ENCODE peak calls at places on chromosome 15, in nine cellular contexts. M is PC-3; L is endodermal cell; V is AG04450; S is CD8-positive, alpha-beta T cell; G is bronchial epithelial cell; R is body of pancreas; A is choroid plexus epithelial cell; I is heart right ventricle. U is an unnamed sample.

GRCh38 chr15:69677403-69677802 is 224.8 kb downstream of the RPLP1 start:
- DNase-seq in M (no peak), L (no peak), V (no peak), S (no peak), G (no peak), R (no peak), A (no peak), I (no peak), U (no peak)

GRCh38 chr15:97525809-97526208 is 434.7 kb upstream of the ARRDC4 start:
- DNase-seq in M (no peak), L (no peak), V (no peak), S (no peak), G (peak), R (no peak), A (no peak), I (no peak), U (no peak)

GRCh38 chr15:92091155-92091734 is 237.7 kb downstream of the SLCO3A1 start:
- DNase-seq in M (peak), L (peak), V (no peak), S (no peak), G (peak), R (peak), A (peak), I (peak), U (peak)

GRCh38 chr15:61668444-61668843 is 391.8 kb downstream of the VPS13C start:
- DNase-seq in M (no peak), L (no peak), V (no peak), S (no peak), G (no peak), R (no peak), A (no peak), I (no peak), U (no peak)

GRCh38 chr15:101499863-101500713 is 10.6 kb upstream of the PCSK6 start:
- DNase-seq in M (peak), L (no peak), V (no peak), S (no peak), G (no peak), R (peak), A (no peak), I (peak), U (no peak)

GRCh38 chr15:81531141-81531592 is 157.2 kb upstream of the TMC3 start:
- DNase-seq in M (peak), L (peak), V (no peak), S (no peak), G (no peak), R (no peak), A (peak), I (peak), U (peak)

GRCh38 chr15:51312754-51313390 is 25.5 kb downstream of the CYP19A1 start:
- DNase-seq in M (peak), L (no peak), V (no peak), S (no peak), G (peak), R (no peak), A (no peak), I (no peak), U (peak)

GRCh38 chr15:70995383-70995965 is 102.8 kb downstream of the LRRC49 start:
- DNase-seq in M (no peak), L (no peak), V (no peak), S (no peak), G (no peak), R (no peak), A (no peak), I (no peak), U (no peak)

GRCh38 chr15:49863431-49864205 is 242.8 kb downstream of the DTWD1 start:
- DNase-seq in M (no peak), L (no peak), V (peak), S (no peak), G (peak), R (no peak), A (peak), I (no peak), U (peak)

GRCh38 chr15:63986751-63987341 is 59.4 kb downstream of the DAPK2 start:
- DNase-seq in M (no peak), L (no peak), V (no peak), S (no peak), G (peak), R (no peak), A (no peak), I (no peak), U (no peak)

GRCh38 chr15:51621917-51622268 is 678 bp downstream of the DMXL2 start:
- DNase-seq in M (peak), L (peak), V (peak), S (peak), G (peak), R (peak), A (peak), I (peak), U (peak)

GRCh38 chr15:55652363-55652762 is 64.2 kb upstream of the PYGO1 start:
- DNase-seq in M (no peak), L (peak), V (no peak), S (no peak), G (no peak), R (no peak), A (no peak), I (no peak), U (no peak)

GRCh38 chr15:61034793-61035710 is 194.1 kb downstream of the RORA start:
- DNase-seq in M (no peak), L (no peak), V (no peak), S (no peak), G (no peak), R (no peak), A (peak), I (no peak), U (peak)

GRCh38 chr15:25899870-25900269 is 36.7 kb upstream of the ATP10A start:
- DNase-seq in M (no peak), L (no peak), V (no peak), S (no peak), G (peak), R (no peak), A (no peak), I (no peak), U (no peak)

GRCh38 chr15:82936966-82937647 is 15.4 kb downstream of the HOMER2 start:
- DNase-seq in M (peak), L (no peak), V (no peak), S (no peak), G (peak), R (no peak), A (no peak), I (no peak), U (peak)

GRCh38 chr15:35481992-35482391 is 64.0 kb downstream of the DPH6 start:
- DNase-seq in M (peak), L (peak), V (peak), S (no peak), G (peak), R (no peak), A (peak), I (no peak), U (peak)

GRCh38 chr15:77692614-77693013 is 59.9 kb upstream of the LINGO1 start:
- DNase-seq in M (no peak), L (no peak), V (no peak), S (no peak), G (no peak), R (no peak), A (no peak), I (no peak), U (no peak)

GRCh38 chr15:57003418-57003817 is 85.0 kb downstream of the TCF12 start:
- DNase-seq in M (peak), L (no peak), V (peak), S (no peak), G (peak), R (no peak), A (peak), I (no peak), U (peak)

GRCh38 chr15:96341465-96342142 is 11.1 kb downstream of the NR2F2 start:
- DNase-seq in M (no peak), L (peak), V (no peak), S (no peak), G (no peak), R (no peak), A (peak), I (no peak), U (peak)

GRCh38 chr15:66753687-66754377 is 51.8 kb downstream of the SMAD6 start:
- DNase-seq in M (no peak), L (no peak), V (no peak), S (no peak), G (no peak), R (peak), A (no peak), I (no peak), U (no peak)

GRCh38 chr15:32641517-32642059 is at the start of gene SCG5:
- DNase-seq in M (no peak), L (peak), V (no peak), S (no peak), G (peak), R (peak), A (peak), I (no peak), U (peak)

GRCh38 chr15:71804695-71805470 is 5.5 kb upstream of the NR2E3 start:
- DNase-seq in M (no peak), L (no peak), V (no peak), S (no peak), G (no peak), R (peak), A (peak), I (no peak), U (no peak)

GRCh38 chr15:82849556-82850241 is 40.3 kb downstream of the WHAMM start:
- DNase-seq in M (peak), L (peak), V (no peak), S (no peak), G (peak), R (peak), A (peak), I (peak), U (peak)

GRCh38 chr15:101135532-101136166 is 116.2 kb downstream of the CHSY1 start:
- DNase-seq in M (no peak), L (no peak), V (no peak), S (no peak), G (no peak), R (no peak), A (no peak), I (no peak), U (no peak)

GRCh38 chr15:36924076-36924475 is 176.3 kb downstream of the MEIS2 start:
- DNase-seq in M (no peak), L (no peak), V (no peak), S (no peak), G (no peak), R (no peak), A (no peak), I (no peak), U (no peak)

GRCh38 chr15:46933332-46933731 is 784.0 kb upstream of the SEMA6D start:
- DNase-seq in M (no peak), L (no peak), V (no peak), S (no peak), G (no peak), R (no peak), A (no peak), I (no peak), U (no peak)

GRCh38 chr15:29035571-29036285 is 150.0 kb downstream of the APBA2 start:
- DNase-seq in M (no peak), L (no peak), V (no peak), S (no peak), G (no peak), R (peak), A (no peak), I (no peak), U (no peak)

GRCh38 chr15:100209204-100209603 is 132.6 kb downstream of the ADAMTS17 start:
- DNase-seq in M (no peak), L (peak), V (no peak), S (no peak), G (no peak), R (no peak), A (no peak), I (no peak), U (no peak)

GRCh38 chr15:59879506-59879905 is 124.6 kb upstream of the FOXB1 start:
- DNase-seq in M (no peak), L (no peak), V (no peak), S (no peak), G (peak), R (no peak), A (peak), I (no peak), U (peak)

GRCh38 chr15:88678755-88679154 is 39.9 kb downstream of the ISG20 start:
- DNase-seq in M (no peak), L (no peak), V (no peak), S (no peak), G (no peak), R (no peak), A (no peak), I (no peak), U (no peak)

GRCh38 chr15:63041402-63041977 is 1.1 kb upstream of the TPM1 start:
- DNase-seq in M (no peak), L (peak), V (no peak), S (no peak), G (no peak), R (no peak), A (no peak), I (no peak), U (peak)

GRCh38 chr15:81327526-81327925 is 3.6 kb upstream of the STARD5 start:
- DNase-seq in M (no peak), L (no peak), V (peak), S (no peak), G (no peak), R (no peak), A (peak), I (no peak), U (peak)

GRCh38 chr15:66412213-66412612 is 25.5 kb downstream of the MAP2K1 start:
- DNase-seq in M (no peak), L (no peak), V (no peak), S (no peak), G (no peak), R (no peak), A (no peak), I (no peak), U (no peak)

GRCh38 chr15:31062310-31062964 is 39.1 kb downstream of the TRPM1 start:
- DNase-seq in M (no peak), L (no peak), V (no peak), S (no peak), G (no peak), R (no peak), A (no peak), I (no peak), U (no peak)
- H3K4me3 ChIP-seq in M (no peak), L (no peak), V (no peak), S (no peak), G (no peak), R (no peak), A (no peak), I (no peak), U (no peak)

DNA sequence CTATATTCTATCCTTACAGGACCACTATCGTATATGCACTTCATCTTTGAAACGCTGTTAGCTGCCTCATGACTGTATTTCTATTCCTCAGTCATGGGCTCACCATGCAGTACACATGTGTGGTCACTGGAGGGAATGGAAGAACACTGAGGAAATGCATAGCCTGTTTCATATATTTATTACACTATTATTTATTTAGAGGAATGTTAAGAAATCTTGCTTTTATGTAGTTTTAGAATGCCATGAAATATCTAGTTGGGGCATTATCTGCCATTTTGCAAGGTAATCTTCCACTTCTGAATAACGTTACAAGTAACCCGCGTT is 155.7 kb downstream of the IGF1R start:
- DNase-seq in M (peak), L (no peak), V (no peak), S (no peak), G (no peak), R (no peak), A (peak), I (no peak), U (peak)
- TF ChIP-seq CTCF in M (peak), L (peak), V (peak), S (no peak), G (no peak), R (no peak), A (peak), I (no peak), U (peak)

GRCh38 chr15:58551764-58552504 is 120.1 kb downstream of the LIPC start:
- DNase-seq in M (peak), L (peak), V (peak), S (no peak), G (peak), R (no peak), A (peak), I (no peak), U (peak)
- H3K4me3 ChIP-seq in M (no peak), L (no peak), V (peak), S (no peak), G (no peak), R (no peak), A (peak), I (peak), U (peak)

DNA sequence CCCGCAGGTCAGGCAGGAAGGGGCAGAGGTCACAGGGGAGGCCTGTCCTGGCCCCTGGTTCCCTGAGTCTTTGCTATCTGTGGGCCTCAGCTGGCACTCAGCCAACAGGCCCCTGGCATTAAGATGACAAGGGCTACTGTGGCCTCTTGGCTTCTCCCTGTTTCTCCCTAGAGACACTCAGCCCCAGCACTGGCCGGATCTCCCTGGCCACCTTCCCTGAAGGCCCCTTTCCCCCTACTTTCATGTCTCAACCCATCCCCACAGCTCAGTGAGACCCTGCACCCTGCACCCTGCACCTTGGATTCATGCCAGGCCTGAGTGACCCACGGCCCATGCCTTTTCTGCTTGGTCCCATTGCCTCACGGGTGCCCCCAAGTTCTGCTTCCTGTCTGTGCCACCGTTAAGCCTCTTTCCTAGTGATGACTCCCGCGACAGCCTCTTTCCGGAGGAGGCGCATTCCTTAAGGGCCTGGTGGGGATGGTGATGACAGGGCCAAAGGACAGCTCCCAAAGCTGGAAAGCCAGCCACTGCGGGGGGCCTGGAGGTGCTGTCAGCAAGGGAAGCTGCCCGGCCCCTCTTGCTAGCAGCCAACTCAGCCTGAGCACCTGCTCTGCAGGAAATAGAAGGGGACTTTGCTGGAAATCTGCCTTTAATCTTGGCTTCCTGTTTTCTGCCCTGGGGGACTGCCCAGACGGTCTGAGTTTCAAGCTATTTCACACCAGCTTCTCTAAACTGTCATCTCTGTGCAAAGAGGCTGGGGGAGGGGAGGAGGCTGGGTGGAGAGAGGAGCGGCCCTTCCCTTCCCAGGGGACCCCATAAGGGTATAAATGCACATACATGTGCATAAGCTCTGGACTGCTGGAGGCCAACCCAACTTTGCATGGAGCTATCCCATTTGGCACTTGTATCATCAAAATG is 4.8 kb upstream of the CSK start:
- DNase-seq in M (no peak), L (peak), V (no peak), S (no peak), G (no peak), R (no peak), A (peak), I (no peak), U (peak)
- TF ChIP-seq CTCF in M (no peak), L (no peak), V (no peak), S (no peak), G (no peak), R (no peak), A (no peak), I (no peak), U (no peak)

U was measured in cardiac fibroblast.